ENCODE peak calls at places on chromosomes 4 and X, in nine cellular contexts. P, T, K, M, O, Q, Z, G and B are unnamed samples.

GRCh38 chr4:121071640-121072037 is 696 bp downstream of the NDNF start:
- DNase-seq in P (no peak), T (no peak), K (no peak), M (no peak), O (no peak), Q (no peak), Z (no peak), G (no peak), B (no peak)

GRCh38 chr4:180314972-180315371 is 1928.2 kb upstream of the TENM3 start:
- DNase-seq in P (no peak), T (no peak), K (no peak), M (no peak), O (no peak), Q (no peak), Z (no peak), G (no peak), B (no peak)

GRCh38 chr4:14368391-14368790 is 633.9 kb upstream of the CPEB2 start:
- DNase-seq in P (no peak), T (no peak), K (no peak), M (no peak), O (no peak), Q (no peak), Z (no peak), G (no peak), B (no peak)

GRCh38 chr4:162498168-162498567 is 334.4 kb upstream of the FSTL5 start:
- DNase-seq in P (no peak), T (no peak), K (no peak), M (no peak), O (no peak), Q (no peak), Z (no peak), G (no peak), B (no peak)

GRCh38 chr4:101071241-101071640 is 276.1 kb downstream of the PPP3CA start:
- DNase-seq in P (no peak), T (no peak), K (no peak), M (no peak), O (no peak), Q (no peak), Z (no peak), G (no peak), B (no peak)

GRCh38 chr4:17400696-17401095 is 111.2 kb downstream of the QDPR start:
- DNase-seq in P (no peak), T (no peak), K (no peak), M (no peak), O (no peak), Q (no peak), Z (no peak), G (no peak), B (no peak)

GRCh38 chr4:52260507-52261302 is 209.6 kb downstream of the SPATA18 start:
- DNase-seq in P (no peak), T (no peak), K (no peak), M (no peak), O (no peak), Q (no peak), Z (no peak), G (peak; percentile 21), B (no peak)

GRCh38 chr4:1726146-1726934 is 5.0 kb downstream of the TACC3 start:
- DNase-seq in P (peak; percentile 95), T (peak; percentile 89), K (peak; percentile 87), M (peak; percentile 87), O (peak; percentile 54), Q (peak; percentile 78), Z (peak; percentile 77), G (peak; percentile 87), B (peak; percentile 62)

GRCh38 chr4:84710520-84710919 is 127.6 kb downstream of the CDS1 start:
- DNase-seq in P (no peak), T (no peak), K (no peak), M (no peak), O (no peak), Q (no peak), Z (no peak), G (no peak), B (no peak)

GRCh38 chr4:170047774-170048354 is 21.7 kb upstream of the MFAP3L start:
- DNase-seq in P (peak; percentile 65), T (no peak), K (peak; percentile 42), M (peak; percentile 65), O (peak; percentile 22), Q (no peak), Z (peak; percentile 8), G (peak; percentile 43), B (peak; percentile 46)

GRCh38 chr4:65670331-65671031 is at the start of gene EPHA5:
- DNase-seq in P (no peak), T (no peak), K (no peak), M (peak; percentile 78), O (peak; percentile 37), Q (no peak), Z (no peak), G (peak; percentile 88), B (peak; percentile 3)

GRCh38 chr4:3441501-3442459 is at the start of gene HGFAC:
- DNase-seq in P (no peak), T (peak; percentile 57), K (no peak), M (no peak), O (no peak), Q (no peak), Z (no peak), G (no peak), B (no peak)

GRCh38 chrX:39905475-39905889 is 192.3 kb downstream of the BCOR start:
- DNase-seq in P (no peak), T (no peak), K (no peak), M (peak; percentile 8), O (peak; percentile 88), Q (no peak), Z (no peak), G (no peak), B (no peak)

GRCh38 chr4:56767567-56767966 is 53.9 kb downstream of the SPINK2 start:
- DNase-seq in P (no peak), T (no peak), K (no peak), M (no peak), O (no peak), Q (no peak), Z (no peak), G (no peak), B (no peak)

GRCh38 chrX:154096140-154097002 is 1.1 kb downstream of the MECP2 start:
- DNase-seq in P (peak; percentile 25), T (no peak), K (peak; percentile 0), M (peak; percentile 9), O (no peak), Q (no peak), Z (peak; percentile 1), G (peak; percentile 34), B (no peak)